ENCODE peak calls at places on chromosome 6, in four cellular contexts. N is GM12865, U is mucosa of descending colon, S is AG04449. O is an unnamed sample.

GRCh38 chr6:104969785-104970581 is 13.1 kb downstream of the LIN28B start:
- DNase-seq in N (no peak), S (no peak), U (no peak), O (no peak)

GRCh38 chr6:9896806-9897205 is 518.1 kb downstream of the TFAP2A start:
- DNase-seq in N (no peak), S (no peak), U (no peak), O (no peak)

GRCh38 chr6:154824076-154824475 is 90.9 kb downstream of the SCAF8 start:
- DNase-seq in S (no peak), U (no peak), N (no peak), O (no peak)

GRCh38 chr6:69852706-69853105 is 13.7 kb upstream of the COL19A1 start:
- DNase-seq in N (no peak), U (no peak), S (no peak), O (no peak)

GRCh38 chr6:169592558-169592957 is 109.3 kb downstream of the WDR27 start:
- DNase-seq in U (no peak), S (peak), N (no peak), O (no peak)

GRCh38 chr6:122407712-122408111 is 8.3 kb downstream of the HSF2 start:
- DNase-seq in S (no peak), N (no peak), U (no peak), O (no peak)

GRCh38 chr6:161079566-161080262 is 88.1 kb downstream of the MAP3K4 start:
- DNase-seq in S (peak), U (no peak), N (no peak), O (no peak)

GRCh38 chr6:114096553-114097172 is 125.7 kb upstream of the HDAC2 start:
- DNase-seq in S (no peak), N (peak), U (peak), O (no peak)

GRCh38 chr6:20159781-20160540 is 52.3 kb downstream of the MBOAT1 start:
- DNase-seq in S (peak), U (no peak), N (no peak), O (no peak)

GRCh38 chr6:116210750-116211425 is 43.0 kb downstream of the TSPYL4 start:
- DNase-seq in U (no peak), N (no peak), S (no peak), O (no peak)

GRCh38 chr6:6725120-6725833 is 136.8 kb downstream of the LY86 start:
- DNase-seq in S (no peak), U (no peak), N (no peak), O (peak)

GRCh38 chr6:123363912-123364311 is 272.8 kb downstream of the TRDN start:
- DNase-seq in S (no peak), U (no peak), N (no peak), O (no peak)

GRCh38 chr6:108621117-108621516 is 60.4 kb downstream of the FOXO3 start:
- DNase-seq in N (no peak), S (peak), U (no peak), O (no peak)

DNA sequence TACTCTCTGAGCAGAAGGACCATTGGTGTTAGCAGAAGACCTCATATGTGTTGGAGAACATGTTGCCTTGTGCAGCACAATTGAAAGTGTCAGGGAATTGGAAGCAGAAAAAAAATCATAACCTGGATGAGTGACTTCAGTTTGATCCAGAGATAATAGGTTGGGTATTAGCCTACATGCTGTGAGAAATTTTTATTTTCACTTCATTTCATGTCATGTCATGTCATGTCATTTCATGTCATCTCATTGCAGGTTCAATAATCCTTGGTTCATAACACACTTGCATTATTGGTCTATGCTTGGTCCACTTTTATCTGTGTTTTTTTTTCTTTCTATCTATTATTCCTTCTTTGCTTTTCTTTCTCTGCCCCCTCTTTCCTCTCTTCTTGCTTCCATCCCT is 34.3 kb downstream of the AKAP7 start:
- DNase-seq in N (no peak), U (no peak), S (no peak), O (no peak)
- TF ChIP-seq CTCF in N (no peak), U (no peak), S (no peak), O (no peak)

GRCh38 chr6:107488174-107488874 is 1.6 kb upstream of the SOBP start:
- DNase-seq in U (no peak), N (no peak), S (no peak), O (no peak)
- H3K4me3 ChIP-seq in U (no peak), N (no peak), S (peak), O (peak)

GRCh38 chr6:94636780-94637385 is 940.5 kb upstream of the MANEA start:
- DNase-seq in N (no peak), S (no peak), U (no peak), O (no peak)
- TF ChIP-seq CTCF in N (no peak), S (no peak), U (no peak), O (peak)

GRCh38 chr6:130933712-130934200 is 106.5 kb downstream of the SMLR1 start:
- DNase-seq in N (no peak), U (no peak), S (peak), O (no peak)

GRCh38 chr6:130937942-130938604 is 110.9 kb downstream of the SMLR1 start:
- DNase-seq in N (no peak), U (no peak), S (no peak), O (no peak)

GRCh38 chr6:130934848-130935585 is 107.8 kb downstream of the SMLR1 start:
- DNase-seq in U (no peak), N (no peak), S (no peak), O (no peak)

GRCh38 chr6:130935978-130936377 is 108.8 kb downstream of the SMLR1 start:
- DNase-seq in U (no peak), S (no peak), N (no peak), O (no peak)

GRCh38 chr6:130936933-130937332 is 109.7 kb downstream of the SMLR1 start:
- DNase-seq in N (no peak), U (no peak), S (no peak), O (no peak)
- H3K4me3 ChIP-seq in N (no peak), U (no peak), S (no peak), O (no peak)

GRCh38 chr6:25278914-25279747 is at the start of gene CARMIL1:
- DNase-seq in S (no peak), N (peak), U (peak), O (peak)
- TF ChIP-seq CTCF in S (peak), N (peak), U (peak), O (peak)

DNA sequence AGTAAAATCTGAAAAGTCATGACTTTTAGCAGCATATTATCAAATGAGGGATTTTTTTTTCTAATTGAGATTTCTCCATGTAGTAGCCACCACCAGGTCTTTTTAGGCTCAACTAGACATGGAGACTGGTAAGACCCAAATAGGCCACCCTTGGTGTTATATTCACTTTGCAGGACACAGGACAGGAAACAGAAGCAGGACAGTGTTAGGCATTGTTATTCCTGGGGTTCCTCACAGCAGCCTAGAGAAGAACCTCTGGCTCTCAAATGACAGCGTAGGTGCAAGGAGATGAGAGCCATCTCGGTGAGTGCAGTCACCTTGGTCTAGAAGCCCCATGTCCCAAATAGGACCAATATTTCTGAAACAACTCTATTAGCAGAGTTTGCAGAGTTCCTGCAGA is 19.2 kb upstream of the PBOV1 start:
- DNase-seq in S (no peak), N (no peak), U (no peak), O (no peak)
- H3K4me3 ChIP-seq in S (no peak), N (no peak), U (no peak), O (no peak)

DNA sequence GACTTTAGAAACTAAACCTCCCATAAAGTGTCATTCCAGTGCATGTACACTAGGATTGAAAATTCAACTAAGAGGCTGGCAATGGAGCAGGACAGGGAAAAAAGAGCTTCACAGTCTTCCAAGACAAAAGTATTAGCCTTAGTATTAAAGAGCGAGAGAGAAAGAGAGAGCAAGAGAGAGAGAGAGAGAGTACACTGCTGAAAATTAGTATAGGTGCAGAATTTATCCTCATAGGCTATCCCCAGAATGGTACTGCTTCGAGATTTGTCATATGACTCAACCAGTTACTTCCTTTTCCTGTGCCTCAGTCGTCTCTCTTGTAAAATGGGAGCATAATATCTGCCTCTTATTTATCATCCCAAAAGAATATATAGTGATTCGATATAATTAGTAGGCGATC is 543.2 kb upstream of the JARID2 start:
- DNase-seq in S (no peak), U (no peak), N (no peak), O (no peak)
- TF ChIP-seq CTCF in S (no peak), U (no peak), N (no peak), O (no peak)

GRCh38 chr6:83952830-83953229 is 80.7 kb upstream of the MRAP2 start:
- DNase-seq in U (no peak), N (peak), S (no peak), O (no peak)
- H3K4me3 ChIP-seq in U (no peak), N (no peak), S (peak), O (no peak)

GRCh38 chr6:3371222-3371949 is 85.5 kb downstream of the SLC22A23 start:
- DNase-seq in S (no peak), N (no peak), U (no peak), O (no peak)

GRCh38 chr6:3372912-3373554 is 83.8 kb downstream of the SLC22A23 start:
- DNase-seq in U (peak), S (no peak), N (no peak), O (no peak)

GRCh38 chr6:3370361-3371221 is 86.3 kb downstream of the SLC22A23 start:
- DNase-seq in S (no peak), U (no peak), N (no peak), O (no peak)

GRCh38 chr6:3373597-3374203 is 83.2 kb downstream of the SLC22A23 start:
- DNase-seq in U (no peak), S (no peak), N (no peak), O (no peak)

GRCh38 chr6:3372184-3372846 is 84.5 kb downstream of the SLC22A23 start:
- DNase-seq in S (no peak), N (no peak), U (peak), O (no peak)
- TF ChIP-seq CTCF in S (no peak), N (no peak), U (no peak), O (peak)

O was measured in upper lobe of right lung.